ENCODE peak calls at places on chromosomes 2 and 18, in six cellular contexts. Y is stimulated activated CD4-positive, alpha-beta T cell treated with anti-CD3 and anti-CD28 coated beads, Interleukin-1b, Interleukin-23, amount 100 ng/mL, for 48 hours; D is H54; B is HFF-Myc; N is Jurkat, Clone E6-1; X is SK-MEL-5. J is an unnamed sample.

GRCh38 chr2:47675196-47675825 is 107.6 kb upstream of the MSH6 start:
- DNase-seq in Y (no peak), D (no peak), N (no peak), X (no peak), B (no peak), J (no peak)

GRCh38 chr2:223260681-223261080 is 208.7 kb downstream of the KCNE4 start:
- DNase-seq in Y (no peak), B (no peak), X (no peak), D (no peak), N (no peak), J (no peak)

GRCh38 chr18:24488824-24489493 is 28.5 kb downstream of the HRH4 start:
- DNase-seq in D (peak), X (peak), N (peak), Y (no peak), B (peak), J (no peak)

GRCh38 chr2:65818873-65819451 is 386.6 kb upstream of the SPRED2 start:
- DNase-seq in Y (no peak), D (no peak), B (no peak), X (no peak), N (no peak), J (no peak)

GRCh38 chr2:105521176-105521575 is 122.3 kb upstream of the FHL2 start:
- DNase-seq in N (no peak), B (no peak), X (peak), Y (no peak), D (no peak), J (no peak)

GRCh38 chr18:3931542-3932112 is 481.7 kb downstream of the TGIF1 start:
- DNase-seq in D (no peak), N (no peak), B (no peak), X (no peak), Y (no peak), J (no peak)

GRCh38 chr2:29372185-29372584 is 257.0 kb downstream of the CLIP4 start:
- DNase-seq in X (no peak), B (no peak), D (no peak), N (no peak), Y (no peak), J (no peak)

GRCh38 chr2:230913812-230914211 is 11.2 kb downstream of the GPR55 start:
- DNase-seq in B (no peak), X (peak), Y (no peak), D (no peak), N (no peak), J (peak)

GRCh38 chr2:42510191-42510929 is 16.6 kb upstream of the KCNG3 start:
- DNase-seq in N (no peak), D (no peak), Y (no peak), B (no peak), X (peak), J (no peak)

GRCh38 chr18:52888014-52888413 is 548.0 kb downstream of the DCC start:
- DNase-seq in N (no peak), Y (no peak), X (no peak), B (no peak), D (no peak), J (no peak)

GRCh38 chr2:100818606-100819364 is 1.2 kb upstream of the NPAS2 start:
- DNase-seq in X (peak), D (peak), B (no peak), Y (no peak), N (no peak), J (no peak)

GRCh38 chr2:234629596-234629995 is 132.7 kb upstream of the ARL4C start:
- DNase-seq in N (no peak), Y (no peak), B (no peak), D (no peak), X (no peak), J (no peak)

GRCh38 chr2:218387369-218388194 is 5.5 kb downstream of the SLC11A1 start:
- DNase-seq in D (no peak), N (no peak), B (peak), X (peak), Y (no peak), J (peak)

GRCh38 chr2:223585691-223586090 is 16.5 kb downstream of the SCG2 start:
- DNase-seq in Y (no peak), B (no peak), D (no peak), N (no peak), X (peak), J (no peak)

GRCh38 chr2:128665113-128665512 is 346.4 kb upstream of the HS6ST1 start:
- DNase-seq in D (no peak), Y (no peak), N (no peak), B (no peak), X (no peak), J (no peak)

GRCh38 chr2:60414731-60415130 is 138.7 kb downstream of the BCL11A start:
- DNase-seq in D (no peak), Y (no peak), N (no peak), X (peak), B (peak), J (no peak)

GRCh38 chr18:13216732-13217465 is 1.7 kb upstream of the LDLRAD4 start:
- DNase-seq in D (no peak), N (no peak), X (peak), B (no peak), Y (peak), J (no peak)

GRCh38 chr18:52764271-52764670 is 424.3 kb downstream of the DCC start:
- DNase-seq in B (no peak), Y (no peak), N (no peak), D (no peak), X (peak), J (no peak)

GRCh38 chr2:102101844-102102635 is 40.5 kb upstream of the IL1R1 start:
- DNase-seq in N (no peak), D (no peak), X (no peak), B (no peak), Y (no peak), J (no peak)

GRCh38 chr2:238761802-238762373 is 86.0 kb upstream of the TWIST2 start:
- DNase-seq in Y (no peak), N (no peak), D (peak), B (no peak), X (no peak), J (no peak)

GRCh38 chr2:98822301-98823164 is 91.6 kb upstream of the MGAT4A start:
- DNase-seq in Y (peak), N (no peak), D (no peak), B (no peak), X (no peak), J (no peak)

GRCh38 chr2:83900859-83901258 is 558.2 kb downstream of the SUCLG1 start:
- DNase-seq in D (peak), X (no peak), B (no peak), Y (no peak), N (no peak), J (no peak)

GRCh38 chr2:20196053-20196880 is 28.7 kb downstream of the SDC1 start:
- DNase-seq in B (no peak), D (no peak), X (no peak), N (no peak), Y (no peak), J (no peak)